ENCODE peak calls at places on chromosomes 1 and 21, in six cellular contexts. G, X, M, B, S and V are unnamed samples.

GRCh38 chr1:33925586-33925985 is 61.7 kb downstream of the HMGB4 start:
- DNase-seq in G (no peak), X (no peak), M (no peak), B (no peak), S (no peak), V (no peak)

GRCh38 chr1:234696148-234696576 is 86.2 kb upstream of the IRF2BP2 start:
- DNase-seq in G (no peak), X (no peak), M (no peak), B (no peak), S (no peak), V (no peak)

GRCh38 chr21:36960676-36961284 is 5.7 kb downstream of the HLCS start:
- DNase-seq in G (no peak), X (no peak), M (no peak), B (no peak), S (no peak), V (no peak)

GRCh38 chr1:8862528-8862927 is 16.0 kb downstream of the ENO1 start:
- DNase-seq in G (peak; percentile 75), X (no peak), M (no peak), B (peak; percentile 16), S (no peak), V (no peak)

GRCh38 chr1:9960705-9961562 is 17.7 kb downstream of the NMNAT1 start:
- DNase-seq in G (peak; percentile 88), X (no peak), M (no peak), B (no peak), S (no peak), V (no peak)

GRCh38 chr1:29324771-29325351 is 88.5 kb downstream of the PTPRU start:
- DNase-seq in G (peak; percentile 24), X (peak; percentile 55), M (no peak), B (no peak), S (no peak), V (peak; percentile 42)

GRCh38 chr1:71721532-71721931 is 560.8 kb downstream of the NEGR1 start:
- DNase-seq in G (no peak), X (no peak), M (no peak), B (no peak), S (no peak), V (no peak)

GRCh38 chr1:151846062-151846568 is 6.5 kb upstream of the C2CD4D start:
- DNase-seq in G (no peak), X (no peak), M (no peak), B (no peak), S (no peak), V (no peak)

GRCh38 chr1:171743014-171743870 is 1.4 kb upstream of the VAMP4 start:
- DNase-seq in G (no peak), X (no peak), M (no peak), B (no peak), S (no peak), V (no peak)

GRCh38 chr21:31335957-31336738 is 7.9 kb downstream of the TIAM1 start:
- DNase-seq in G (no peak), X (no peak), M (peak; percentile 38), B (no peak), S (no peak), V (no peak)

DNA sequence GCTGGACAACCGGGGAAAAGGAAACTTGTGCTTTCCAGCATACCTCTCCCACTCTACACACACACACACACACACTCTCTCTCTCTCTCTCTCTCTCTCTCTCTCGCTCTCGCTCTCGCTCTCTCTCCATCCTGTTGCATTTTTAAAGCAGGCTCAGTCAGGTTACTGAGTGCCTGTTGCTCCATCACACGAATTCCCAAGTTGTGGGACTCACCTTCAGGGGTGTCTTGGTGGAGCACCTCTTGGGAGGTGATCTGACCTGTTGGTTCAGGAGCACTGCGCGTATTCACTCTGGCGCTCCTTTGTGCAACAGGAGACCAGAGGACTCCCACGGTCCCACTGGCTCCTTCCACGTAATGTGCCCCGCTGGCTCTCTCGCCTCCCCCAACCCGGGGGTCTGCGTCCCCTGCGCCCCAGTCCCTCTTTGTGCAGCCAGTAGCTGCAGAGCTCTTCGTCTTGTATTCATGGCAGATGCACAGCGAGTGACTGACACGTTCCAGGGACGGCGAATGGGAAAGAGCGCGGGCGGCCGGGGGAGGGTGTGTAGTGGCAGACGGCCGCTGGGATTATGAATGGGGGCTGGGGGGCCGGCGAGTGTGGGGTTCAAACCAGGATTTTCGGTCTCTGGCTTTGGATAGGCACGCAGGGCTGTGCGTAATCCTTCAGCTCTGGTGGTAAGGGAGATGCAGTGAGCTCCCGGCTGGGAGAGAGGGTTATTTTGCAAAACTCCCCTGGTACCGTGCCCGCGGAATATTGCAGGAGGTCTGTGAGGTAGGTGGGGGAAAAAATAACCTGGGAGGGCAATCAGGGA is 630 bp upstream of the PDE4B start:
- DNase-seq in G (no peak), X (no peak), M (no peak), B (no peak), S (peak; percentile 50), V (no peak)
- H3K4me3 ChIP-seq in G (peak overlapping the region; percentile 45), X (no peak overlapping the region), M (peak overlapping the region; percentile 58), B (no peak overlapping the region), S (no peak overlapping the region), V (no peak overlapping the region)

GRCh38 chr1:239538244-239538988 is 152.0 kb downstream of the CHRM3 start:
- DNase-seq in G (no peak), X (no peak), M (no peak), B (no peak), S (no peak), V (no peak)

GRCh38 chr1:239547987-239548386 is 161.6 kb downstream of the CHRM3 start:
- DNase-seq in G (no peak), X (no peak), M (no peak), B (no peak), S (no peak), V (peak; percentile 44)

GRCh38 chr1:239539856-239540255 is 153.5 kb downstream of the CHRM3 start:
- DNase-seq in G (no peak), X (no peak), M (no peak), B (no peak), S (no peak), V (no peak)

GRCh38 chr1:239545466-239545865 is 159.1 kb downstream of the CHRM3 start:
- DNase-seq in G (no peak), X (no peak), M (no peak), B (no peak), S (no peak), V (no peak)

DNA sequence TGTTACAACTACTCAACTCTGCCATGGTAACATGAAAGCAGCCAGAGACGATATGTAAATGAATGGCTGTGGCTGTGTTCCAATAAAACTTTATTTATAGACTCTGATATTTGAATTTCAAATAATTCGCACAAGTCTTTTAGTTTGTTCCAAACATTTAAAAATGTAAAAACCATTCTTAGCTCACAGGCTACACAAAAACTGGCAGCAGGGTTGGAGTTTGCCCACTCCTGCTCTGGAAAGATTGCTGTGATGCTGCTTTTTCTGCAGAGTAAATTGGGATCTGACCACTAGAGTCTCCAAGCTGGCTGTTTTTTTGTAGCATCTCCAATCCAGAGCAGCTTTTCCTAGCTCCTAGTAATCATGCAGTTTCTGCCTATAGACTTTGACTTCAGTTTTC is 157.5 kb downstream of the CHRM3 start:
- DNase-seq in G (no peak), X (no peak), M (no peak), B (no peak), S (no peak), V (no peak)
- H3K9me3 ChIP-seq in G (no peaks in the 10 kb centered on the region), X (peaks cover 2% of the 10 kb centered on the region), M (no peaks in the 10 kb centered on the region), B (no peaks in the 10 kb centered on the region), S (no peaks in the 10 kb centered on the region), V (no peaks in the 10 kb centered on the region)

DNA sequence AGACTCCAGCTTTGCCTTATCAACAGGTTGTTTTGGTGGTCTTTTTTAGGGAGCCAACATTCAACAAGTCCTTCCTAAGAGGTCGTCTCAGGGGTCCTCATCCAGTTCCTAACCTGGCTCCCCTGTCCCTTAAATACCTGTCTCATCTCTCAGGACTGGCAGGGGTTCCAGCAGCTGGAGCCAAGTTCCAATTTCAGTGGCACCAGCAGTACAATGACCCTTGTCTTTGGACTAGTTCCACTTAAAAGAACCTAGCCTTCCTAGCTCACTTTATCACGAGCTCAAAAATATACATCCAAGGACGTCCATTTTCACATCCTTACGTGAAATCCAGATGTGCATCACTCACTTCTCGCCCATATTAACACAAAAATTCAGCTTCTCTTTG is 18.7 kb upstream of the TRAF3IP3 start:
- DNase-seq in G (no peak), X (no peak), M (no peak), B (no peak), S (no peak), V (no peak)
- H3K27ac ChIP-seq in G (no peak overlapping the region), X (no peak overlapping the region), M (no peak overlapping the region), B (no peak overlapping the region), S (no peak overlapping the region), V (no peak overlapping the region)

GRCh38 chr1:109261006-109261405 is 11.7 kb downstream of the CELSR2 start:
- DNase-seq in G (no peak), X (no peak), M (no peak), B (no peak), S (peak; percentile 63), V (no peak)
- H3K4me3 ChIP-seq in G (no peak overlapping the region), X (no peak overlapping the region), M (no peak overlapping the region), B (no peak overlapping the region), S (no peak overlapping the region), V (no peak overlapping the region)